ENCODE peak calls at places on chromosome 7, in seven cellular contexts. B is PC-3, I is right lobe of liver, R is kidney epithelial cell, W is gastrocnemius medialis, Y is endodermal cell, Q is body of pancreas. E is an unnamed sample.
A peak's percentile ranks its signal among the peaks of the same experiment; 100 is the strongest.

GRCh38 chr7:2247141-2247985 is 5.3 kb downstream of the NUDT1 start:
- DNase-seq in B (peak; percentile 38), W (no peak), Q (no peak), R (no peak), Y (peak; percentile 91), I (no peak), E (no peak)

GRCh38 chr7:76047811-76048667 is at the start of the genes MDH2 and STYXL1:
- DNase-seq in B (peak; percentile 97), Q (peak; percentile 95), R (peak; percentile 83), I (peak; percentile 96), W (peak; percentile 92), Y (peak; percentile 98), E (peak; percentile 94)

GRCh38 chr7:14332155-14332554 is 342.7 kb upstream of the ETV1 start:
- DNase-seq in R (peak; percentile 23), Y (peak; percentile 72), W (no peak), Q (peak; percentile 46), I (no peak), B (no peak), E (peak; percentile 16)

GRCh38 chr7:13155188-13155587 is 467.8 kb downstream of the ARL4A start:
- DNase-seq in Q (no peak), I (no peak), Y (no peak), R (no peak), W (no peak), B (no peak), E (no peak)

GRCh38 chr7:78768859-78769258 is 684.6 kb downstream of the MAGI2 start:
- DNase-seq in B (no peak), W (no peak), I (no peak), Q (no peak), R (no peak), Y (peak; percentile 54), E (no peak)

GRCh38 chr7:8260871-8261707 is 878 bp downstream of the ICA1 start:
- DNase-seq in W (no peak), Y (no peak), R (no peak), I (peak; percentile 54), Q (peak; percentile 67), B (peak; percentile 74), E (peak; percentile 75)

GRCh38 chr7:149495785-149496641 is 1.6 kb downstream of the ZNF746 start:
- DNase-seq in W (peak; percentile 51), I (peak; percentile 79), B (peak; percentile 19), R (peak; percentile 21), Q (peak; percentile 58), Y (no peak), E (peak; percentile 78)

GRCh38 chr7:39617010-39617409 is 6.4 kb upstream of the RALA start:
- DNase-seq in R (no peak), W (no peak), B (peak; percentile 41), I (no peak), Y (no peak), Q (no peak), E (no peak)

GRCh38 chr7:133883591-133883990 is 243.5 kb upstream of the LRGUK start:
- DNase-seq in B (no peak), Y (no peak), Q (no peak), I (no peak), W (no peak), R (no peak), E (no peak)

GRCh38 chr7:18320971-18321567 is 174.5 kb upstream of the HDAC9 start:
- DNase-seq in B (peak; percentile 73), I (no peak), Q (no peak), R (peak; percentile 1), W (no peak), Y (no peak), E (no peak)

GRCh38 chr7:36011588-36011965 is 141.5 kb upstream of the EEPD1 start:
- DNase-seq in R (no peak), B (no peak), W (no peak), I (no peak), Y (peak; percentile 79), Q (no peak), E (no peak)

GRCh38 chr7:30390872-30391646 is 87.5 kb downstream of the NOD1 start:
- DNase-seq in Y (peak; percentile 53), Q (no peak), W (no peak), R (no peak), B (no peak), I (no peak), E (no peak)

GRCh38 chr7:74106846-74107245 is 23.2 kb downstream of the LIMK1 start:
- DNase-seq in Q (no peak), R (no peak), I (no peak), Y (no peak), B (no peak), W (no peak), E (no peak)

GRCh38 chr7:36057375-36057774 is 95.7 kb upstream of the EEPD1 start:
- DNase-seq in Q (no peak), B (no peak), I (no peak), R (no peak), W (no peak), Y (no peak), E (no peak)

GRCh38 chr7:36005876-36006275 is 147.2 kb upstream of the EEPD1 start:
- DNase-seq in I (no peak), W (no peak), R (no peak), Q (no peak), Y (no peak), B (no peak), E (no peak)

GRCh38 chr7:24401628-24402593 is 117.9 kb downstream of the NPY start:
- DNase-seq in W (no peak), R (peak; percentile 14), I (no peak), Y (no peak), Q (no peak), B (peak; percentile 65), E (no peak)

GRCh38 chr7:16670021-16670420 is 24.0 kb downstream of the BZW2 start:
- DNase-seq in I (no peak), W (no peak), Q (no peak), Y (no peak), R (no peak), B (no peak), E (no peak)

DNA sequence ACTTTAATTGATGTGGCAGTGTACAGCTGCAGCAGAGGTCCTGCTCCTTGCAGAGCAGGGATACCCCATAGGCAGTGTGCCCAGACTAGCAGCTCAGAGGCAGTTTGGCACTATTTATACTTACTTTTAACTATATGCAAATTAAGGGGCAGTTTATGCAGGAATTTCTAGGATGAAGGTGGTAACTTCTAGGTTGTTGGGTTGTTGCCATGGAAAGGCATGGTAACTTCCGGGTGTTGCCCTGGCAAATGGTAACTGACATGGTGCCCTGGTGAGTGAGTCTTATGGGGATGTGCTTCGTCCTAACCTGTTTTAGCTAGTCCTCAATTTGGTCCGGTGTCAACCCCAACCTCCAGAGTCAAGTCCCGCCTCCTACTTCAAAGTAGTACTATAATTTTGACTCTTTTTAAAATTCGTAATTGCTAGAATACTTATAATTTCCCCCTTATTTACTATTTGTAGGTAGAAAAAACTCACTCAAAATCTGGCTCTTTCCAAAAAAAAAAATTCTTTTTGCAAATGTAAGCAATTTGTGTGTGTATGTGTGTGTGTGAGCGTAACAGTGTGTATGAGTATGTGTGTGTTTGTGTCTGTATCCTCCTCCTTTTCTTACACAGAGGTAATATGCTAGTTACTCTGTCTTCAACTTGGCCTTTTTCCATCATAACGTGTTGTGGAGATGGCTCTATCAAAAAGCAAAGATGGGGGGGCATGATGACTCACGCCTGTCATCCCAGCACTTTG is 5.9 kb downstream of the COL26A1 start:
- DNase-seq in R (no peak), I (no peak), Q (no peak), B (no peak), Y (no peak), W (no peak), E (no peak)
- H3K27me3 ChIP-seq in R (peaks cover 15% of the 10 kb centered on the region), I (no peaks in the 10 kb centered on the region), Q (no peaks in the 10 kb centered on the region), B (peaks cover 5% of the 10 kb centered on the region), Y (no peaks in the 10 kb centered on the region), W (peaks cover 16% of the 10 kb centered on the region), E (peaks cover 71% of the 10 kb centered on the region)

GRCh38 chr7:158735935-158736334 is 31.3 kb upstream of the NCAPG2 start:
- DNase-seq in Y (no peak), I (no peak), R (no peak), W (no peak), B (no peak), Q (no peak), E (no peak)

GRCh38 chr7:158732483-158733219 is 28.0 kb upstream of the NCAPG2 start:
- DNase-seq in W (no peak), Y (no peak), B (no peak), R (no peak), Q (no peak), I (no peak), E (no peak)

GRCh38 chr7:158733220-158733519 is 28.6 kb upstream of the NCAPG2 start:
- DNase-seq in B (no peak), R (no peak), Q (no peak), I (no peak), Y (no peak), W (no peak), E (no peak)

GRCh38 chr7:158734861-158735260 is 30.3 kb upstream of the NCAPG2 start:
- DNase-seq in W (no peak), I (no peak), Q (no peak), Y (no peak), R (no peak), B (peak; percentile 38), E (no peak)

GRCh38 chr7:158733762-158734494 is 29.3 kb upstream of the NCAPG2 start:
- DNase-seq in R (no peak), I (no peak), Q (no peak), W (no peak), Y (no peak), B (no peak), E (no peak)
- TF ChIP-seq CTCF in R (no peak), I (no peak), Q (no peak), W (no peak), Y (peak; percentile 52), B (peak; percentile 22), E (no peak)

GRCh38 chr7:32070051-32070405 is 179 bp downstream of the PDE1C start:
- DNase-seq in B (no peak), I (no peak), Y (no peak), Q (no peak), R (no peak), W (no peak), E (no peak)
- H3K27me3 ChIP-seq in B (no peaks in the 10 kb centered on the region), I (no peaks in the 10 kb centered on the region), Y (peaks cover 93% of the 10 kb centered on the region), Q (no peaks in the 10 kb centered on the region), R (peaks cover 10% of the 10 kb centered on the region), W (peaks cover 17% of the 10 kb centered on the region), E (peaks cover 48% of the 10 kb centered on the region)

GRCh38 chr7:55271069-55271468 is 94.1 kb upstream of the LANCL2 start:
- DNase-seq in R (no peak), Y (no peak), I (no peak), Q (no peak), W (no peak), B (peak; percentile 55), E (no peak)
- TF ChIP-seq CTCF in R (peak; percentile 33), Y (peak; percentile 61), I (peak; percentile 35), Q (peak; percentile 17), W (no peak), B (peak; percentile 78), E (no peak)

GRCh38 chr7:101306307-101306706 is 15.3 kb downstream of the IFT22 start:
- DNase-seq in I (no peak), B (no peak), R (no peak), Q (no peak), Y (no peak), W (no peak), E (no peak)

GRCh38 chr7:101300465-101301376 is 20.9 kb downstream of the IFT22 start:
- DNase-seq in B (no peak), I (no peak), W (no peak), Q (no peak), Y (no peak), R (no peak), E (no peak)

GRCh38 chr7:101299511-101300464 is 21.8 kb downstream of the IFT22 start:
- DNase-seq in B (no peak), I (no peak), W (no peak), Y (peak; percentile 88), R (no peak), Q (no peak), E (no peak)

GRCh38 chr7:101303102-101303701 is 18.4 kb downstream of the IFT22 start:
- DNase-seq in I (no peak), Q (no peak), W (no peak), Y (peak; percentile 84), R (no peak), B (no peak), E (no peak)

GRCh38 chr7:101302641-101303101 is 18.9 kb downstream of the IFT22 start:
- DNase-seq in W (no peak), I (no peak), Y (peak; percentile 91), Q (no peak), B (no peak), R (no peak), E (no peak)
- H3K27me3 ChIP-seq in W (peaks cover 89% of the 10 kb centered on the region), I (peaks cover 23% of the 10 kb centered on the region), Y (peaks cover 51% of the 10 kb centered on the region), Q (peaks cover 39% of the 10 kb centered on the region), B (no peaks in the 10 kb centered on the region), R (peaks cover 45% of the 10 kb centered on the region), E (peaks cover 100% of the 10 kb centered on the region)

E was measured in heart right ventricle.